ENCODE peak calls at places on chromosomes 12 and 14, in five cellular contexts. T is heart right ventricle, V is bronchial epithelial cell, Z is T-helper 9 cell, M is breast epithelium. E is an unnamed sample.

GRCh38 chr14:102238131-102238530 is 66.8 kb downstream of the MOK start:
- DNase-seq in M (no peak), Z (no peak), V (no peak), T (no peak), E (no peak)

GRCh38 chr12:59079472-59079871 is 159.2 kb upstream of the LRIG3 start:
- DNase-seq in V (peak), Z (no peak), M (no peak), T (no peak), E (no peak)

GRCh38 chr12:111840831-111841230 is 1.2 kb upstream of the MAPKAPK5 start:
- DNase-seq in V (no peak), T (no peak), Z (no peak), M (no peak), E (no peak)

GRCh38 chr14:44029933-44030332 is 477.1 kb downstream of the FSCB start:
- DNase-seq in M (no peak), T (no peak), Z (no peak), V (peak), E (no peak)

GRCh38 chr12:113103756-113104450 is 31.7 kb downstream of the RASAL1 start:
- DNase-seq in Z (peak), T (no peak), V (peak), M (no peak), E (no peak)

GRCh38 chr14:71454513-71455332 is 477.5 kb upstream of the RGS6 start:
- DNase-seq in Z (no peak), V (no peak), M (no peak), T (no peak), E (no peak)

GRCh38 chr12:26473291-26473690 is 277.9 kb downstream of the SSPN start:
- DNase-seq in V (peak), M (no peak), Z (no peak), T (no peak), E (no peak)

GRCh38 chr12:72889791-72890190 is 617.6 kb downstream of the TRHDE start:
- DNase-seq in Z (no peak), V (no peak), T (no peak), M (no peak), E (no peak)

GRCh38 chr12:106651552-106651951 is 68.7 kb downstream of the RFX4 start:
- DNase-seq in Z (no peak), T (no peak), M (no peak), V (no peak), E (no peak)

GRCh38 chr12:119988788-119989618 is at the start of gene BICDL1:
- DNase-seq in M (peak), V (peak), Z (peak), T (peak), E (peak)

GRCh38 chr12:120117961-120118709 is 1.6 kb upstream of the RAB35 start:
- DNase-seq in T (no peak), Z (no peak), V (peak), M (no peak), E (no peak)

GRCh38 chr14:104138098-104138890 is at the start of gene KIF26A:
- DNase-seq in M (no peak), T (peak), V (no peak), Z (no peak), E (peak)

GRCh38 chr12:34400986-34401658 is 378.8 kb downstream of the ALG10 start:
- DNase-seq in V (no peak), M (peak), T (no peak), Z (no peak), E (peak)

GRCh38 chr14:90419200-90419599 is 22.4 kb downstream of the CALM1 start:
- DNase-seq in V (peak), Z (no peak), M (peak), T (peak), E (peak)

GRCh38 chr14:97930191-97930590 is 1133.0 kb downstream of the VRK1 start:
- DNase-seq in Z (no peak), T (no peak), M (no peak), V (no peak), E (no peak)

GRCh38 chr12:6332459-6332858 is 9.4 kb downstream of the TNFRSF1A start:
- DNase-seq in T (no peak), M (no peak), V (peak), Z (no peak), E (no peak)

GRCh38 chr12:111156304-111156703 is 212.6 kb downstream of the PHETA1 start:
- DNase-seq in T (no peak), V (peak), M (no peak), Z (no peak), E (no peak)

GRCh38 chr12:105878964-105879363 is 259.8 kb downstream of the NUAK1 start:
- DNase-seq in V (peak), T (no peak), M (no peak), Z (no peak), E (no peak)

GRCh38 chr12:2299207-2299606 is 246.4 kb downstream of the CACNA1C start:
- DNase-seq in V (no peak), M (no peak), Z (no peak), T (no peak), E (no peak)

GRCh38 chr14:93042968-93043940 is 72.5 kb downstream of the ITPK1 start:
- DNase-seq in M (peak), Z (no peak), T (peak), V (peak), E (peak)

GRCh38 chr14:21202463-21203358 is 46.8 kb upstream of the OR5AU1 start:
- DNase-seq in V (no peak), M (no peak), T (no peak), Z (no peak), E (no peak)

GRCh38 chr12:55931780-55932545 is 1.0 kb downstream of the DGKA start:
- DNase-seq in T (peak), M (no peak), Z (no peak), V (peak), E (peak)

GRCh38 chr12:64099430-64099829 is 122.7 kb downstream of the KICS2 start:
- DNase-seq in V (peak), Z (no peak), T (peak), M (no peak), E (no peak)

GRCh38 chr14:82394916-82395315 is 861.3 kb upstream of the SEL1L start:
- DNase-seq in T (no peak), V (no peak), M (no peak), Z (no peak), E (no peak)

GRCh38 chr12:17793854-17794253 is 296.1 kb downstream of the RERGL start:
- DNase-seq in T (no peak), V (peak), Z (no peak), M (no peak), E (no peak)

GRCh38 chr14:92456215-92457017 is 57.2 kb upstream of the RIN3 start:
- DNase-seq in Z (no peak), V (peak), M (no peak), T (peak), E (peak)

GRCh38 chr14:30737916-30738315 is 115.8 kb downstream of the SCFD1 start:
- DNase-seq in Z (no peak), M (no peak), V (no peak), T (no peak), E (no peak)

E was measured in Right ventricle myocardium superior.